ENCODE peak calls at places on chromosomes 5 and 9, in six cellular contexts. I is epithelial cell of esophagus, X is nephron progenitor cell, L is WTC11, U is mammary epithelial cell, D is fibroblast of mammary gland. B is an unnamed sample.

GRCh38 chr9:27572566-27572917 is 739 bp downstream of the C9orf72 start:
- DNase-seq in I (peak), X (peak), D (peak), L (no peak), U (peak), B (no peak)

GRCh38 chr9:84670106-84670800 is 724 bp downstream of the NTRK2 start:
- DNase-seq in U (no peak), D (no peak), L (peak), X (peak), I (peak), B (no peak)

GRCh38 chr5:156515799-156516198 is 188.8 kb downstream of the SGCD start:
- DNase-seq in X (no peak), D (no peak), L (peak), U (no peak), I (no peak), B (no peak)

GRCh38 chr9:35758475-35759050 is 4.5 kb upstream of the MSMP start:
- DNase-seq in D (peak), L (no peak), I (no peak), U (no peak), X (no peak), B (no peak)

GRCh38 chr5:174482549-174482948 is 241.8 kb upstream of the MSX2 start:
- DNase-seq in I (no peak), U (no peak), L (no peak), D (no peak), X (no peak), B (no peak)

GRCh38 chr5:66829826-66830225 is 233.6 kb downstream of the MAST4 start:
- DNase-seq in U (peak), L (no peak), X (no peak), I (peak), D (peak), B (no peak)

GRCh38 chr9:125744616-125745387 is 2.4 kb upstream of the PBX3 start:
- DNase-seq in X (no peak), L (no peak), I (no peak), U (no peak), D (peak), B (no peak)

GRCh38 chr5:143443330-143443729 is 39.8 kb upstream of the NR3C1 start:
- DNase-seq in X (no peak), L (no peak), I (no peak), D (no peak), U (no peak), B (no peak)

GRCh38 chr9:35690447-35691324 is 961 bp upstream of the TPM2 start:
- DNase-seq in U (no peak), I (no peak), L (peak), D (peak), X (peak), B (peak)

GRCh38 chr5:146962801-146963355 is 84.3 kb upstream of the PPP2R2B start:
- DNase-seq in D (peak), I (peak), X (no peak), U (peak), L (no peak), B (no peak)

GRCh38 chr5:106601605-106602004 is 1069.1 kb downstream of the EFNA5 start:
- DNase-seq in I (peak), L (no peak), D (no peak), U (peak), X (no peak), B (no peak)

GRCh38 chr5:80284720-80285119 is 28.9 kb upstream of the SERINC5 start:
- DNase-seq in L (no peak), I (no peak), X (no peak), D (no peak), U (no peak), B (no peak)

GRCh38 chr9:38404314-38404713 is 11.8 kb downstream of the ALDH1B1 start:
- DNase-seq in X (no peak), L (no peak), U (no peak), I (no peak), D (no peak), B (no peak)

GRCh38 chr9:77847626-77848025 is 184.0 kb downstream of the GNAQ start:
- DNase-seq in L (no peak), U (peak), X (no peak), D (no peak), I (peak), B (no peak)

GRCh38 chr5:141374627-141375026 is 936 bp downstream of the PCDHGA6 start:
- DNase-seq in X (no peak), L (no peak), U (no peak), I (no peak), D (no peak), B (no peak)

GRCh38 chr5:141366016-141366896 is 2.3 kb downstream of the PCDHGA5 start:
- DNase-seq in D (no peak), I (no peak), U (no peak), X (no peak), L (no peak), B (no peak)

GRCh38 chr5:141371572-141372475 is 1.8 kb downstream of the PCDHGB3 start:
- DNase-seq in X (no peak), D (no peak), L (no peak), U (no peak), I (no peak), B (no peak)

GRCh38 chr5:141373673-141374317 is at the start of gene PCDHGA6:
- DNase-seq in D (peak), I (peak), X (no peak), L (no peak), U (peak), B (no peak)

DNA sequence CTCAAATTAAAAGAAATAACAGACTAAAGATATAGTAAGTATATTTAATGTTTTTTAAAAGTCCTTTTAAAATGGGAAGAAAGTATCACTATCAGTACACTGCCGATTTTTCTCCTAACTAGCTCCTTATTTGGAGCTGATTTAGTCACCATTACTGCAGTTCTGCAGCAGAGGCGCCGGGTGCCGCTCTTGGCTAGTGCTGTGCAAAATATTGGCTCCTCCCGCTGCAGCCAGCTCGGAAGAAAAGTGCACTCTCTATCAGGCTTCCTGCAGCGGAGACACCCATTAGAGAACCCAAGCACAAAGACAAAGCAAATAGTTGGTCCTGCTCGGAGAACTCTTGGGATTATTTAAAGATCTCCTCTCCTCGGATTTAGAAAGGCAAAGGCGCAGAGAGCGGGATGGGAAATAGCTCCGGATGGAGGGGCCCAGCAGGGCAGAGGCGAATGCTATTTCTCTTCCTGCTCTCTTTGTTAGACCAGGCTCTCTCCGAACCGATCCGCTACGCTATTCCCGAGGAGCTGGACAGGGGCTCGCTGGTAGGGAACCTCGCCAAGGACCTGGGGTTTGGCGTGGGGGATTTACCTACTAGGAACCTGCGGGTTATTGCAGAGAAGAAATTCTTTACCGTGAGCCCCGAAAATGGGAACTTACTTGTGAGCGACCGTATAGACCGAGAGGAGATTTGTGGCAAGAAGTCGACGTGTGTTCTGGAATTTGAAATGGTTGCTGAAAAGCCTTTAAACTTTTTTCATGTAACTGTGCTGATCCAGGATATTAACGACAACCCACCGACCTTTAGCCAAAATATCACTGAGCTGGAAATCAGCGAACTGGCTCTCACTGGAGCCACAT is at the start of gene PCDHGB3:
- DNase-seq in L (peak), D (peak), X (no peak), U (peak), I (peak), B (no peak)
- TF ChIP-seq CTCF in L (no peak), D (peak), X (no peak), U (peak), I (peak), B (no peak)

GRCh38 chr9:99184427-99185327 is 37.1 kb downstream of the ALG2 start:
- DNase-seq in U (peak), I (peak), X (peak), D (peak), L (peak), B (peak)
- TF ChIP-seq CTCF in U (peak), I (peak), X (peak), D (peak), L (peak), B (peak)

GRCh38 chr5:75626959-75627358 is 15.7 kb downstream of the ANKDD1B start:
- DNase-seq in L (no peak), U (no peak), X (no peak), D (no peak), I (no peak), B (no peak)

GRCh38 chr5:75620184-75620959 is 9.1 kb downstream of the ANKDD1B start:
- DNase-seq in U (no peak), X (no peak), D (no peak), L (no peak), I (peak), B (no peak)

GRCh38 chr5:75623846-75624245 is 12.6 kb downstream of the ANKDD1B start:
- DNase-seq in I (peak), U (no peak), X (no peak), L (no peak), D (peak), B (no peak)

GRCh38 chr5:75617746-75618352 is 6.6 kb downstream of the ANKDD1B start:
- DNase-seq in L (no peak), D (no peak), U (peak), X (no peak), I (no peak), B (no peak)

DNA sequence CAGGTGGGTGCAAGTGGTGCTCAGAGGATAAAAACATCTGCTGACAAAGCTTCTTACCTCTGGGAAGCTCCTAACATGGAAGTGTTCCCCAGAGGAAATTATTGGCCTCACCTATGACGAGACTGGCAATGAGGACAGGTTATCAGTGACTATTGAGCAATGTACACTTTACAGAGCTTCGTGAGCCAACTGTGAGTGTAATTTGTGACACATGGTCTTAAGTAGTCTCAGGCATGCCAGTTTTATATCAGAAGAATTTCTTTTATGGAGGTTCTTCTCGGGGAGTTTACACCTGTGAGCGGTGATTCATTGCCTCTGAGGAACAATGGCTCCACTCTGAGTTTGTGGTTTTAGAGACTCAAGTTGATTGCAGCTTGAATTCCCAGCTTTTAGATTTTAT is 11.3 kb downstream of the ANKDD1B start:
- DNase-seq in L (no peak), X (no peak), D (no peak), I (peak), U (peak), B (no peak)
- TF ChIP-seq CTCF in L (no peak), X (no peak), D (no peak), I (no peak), U (no peak), B (no peak)

GRCh38 chr5:1003296-1003937 is 5.2 kb upstream of the NKD2 start:
- DNase-seq in L (peak), U (peak), D (peak), X (no peak), I (peak), B (no peak)

GRCh38 chr5:1005904-1006655 is 2.5 kb upstream of the NKD2 start:
- DNase-seq in X (no peak), D (no peak), L (peak), U (no peak), I (no peak), B (peak)

GRCh38 chr5:1006656-1007071 is 1.9 kb upstream of the NKD2 start:
- DNase-seq in U (no peak), X (no peak), I (no peak), L (peak), D (no peak), B (no peak)

GRCh38 chr5:1005362-1005851 is 3.2 kb upstream of the NKD2 start:
- DNase-seq in I (no peak), D (no peak), L (peak), U (no peak), X (no peak), B (peak)

DNA sequence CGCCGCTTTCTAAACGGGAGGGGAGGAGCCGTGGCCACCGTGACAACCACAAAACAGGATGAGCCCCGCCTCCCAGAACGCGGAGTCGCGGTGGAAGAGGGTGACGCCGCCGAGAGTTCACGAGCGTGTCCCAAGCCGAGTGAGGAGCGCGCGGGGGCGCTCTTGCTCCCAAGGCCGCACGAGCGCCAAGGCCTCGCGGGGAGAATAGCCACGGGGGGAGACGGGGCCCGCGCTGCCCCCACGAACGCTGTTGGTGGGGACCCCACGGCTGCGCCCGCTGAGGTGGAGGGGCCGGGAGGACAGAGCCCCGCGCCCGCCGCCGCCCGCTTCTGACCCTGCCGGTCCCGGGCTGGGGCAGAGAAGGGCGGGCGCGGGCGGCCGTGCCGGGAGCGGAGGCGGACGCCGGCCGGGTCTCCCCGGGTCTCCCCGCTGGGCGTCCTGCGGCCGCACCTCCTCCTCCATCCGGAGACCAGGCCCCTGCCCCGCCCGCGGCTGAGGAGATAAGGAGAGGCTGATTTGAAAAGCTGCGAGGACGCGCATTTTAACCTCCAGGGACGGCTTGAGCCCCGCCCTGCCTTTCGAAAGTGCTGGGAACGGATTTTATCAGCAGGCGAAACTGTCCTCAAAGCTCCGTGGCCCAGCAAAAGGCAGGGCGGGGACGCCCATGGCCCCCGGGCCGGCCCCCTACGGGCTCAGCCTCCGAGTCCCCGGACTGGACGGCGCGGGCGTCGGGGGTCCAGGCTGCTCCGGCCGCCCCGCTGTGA is 3.8 kb upstream of the NKD2 start:
- DNase-seq in D (peak), X (peak), L (peak), U (no peak), I (peak), B (peak)
- TF ChIP-seq CTCF in D (peak), X (no peak), L (no peak), U (peak), I (peak), B (no peak)

GRCh38 chr9:115182264-115182663 is 64.3 kb upstream of the TNC start:
- DNase-seq in X (no peak), I (no peak), D (no peak), U (no peak), L (no peak), B (no peak)
- TF ChIP-seq CTCF in X (no peak), I (no peak), D (no peak), U (no peak), L (no peak), B (no peak)